ENCODE peak calls at places on chromosomes 13 and 19, in seven cellular contexts. G is neuronal stem cell, H is IMR-90, A is H9, Y is mesendoderm, N is mesenchymal stem cell, L is H1. W is an unnamed sample.

GRCh38 chr13:93108111-93108581 is 118.5 kb upstream of the GPC6 start:
- DNase-seq in A (no peak), Y (no peak), G (no peak), L (no peak), N (peak), H (no peak), W (no peak)

GRCh38 chr19:19752760-19753403 is 20.0 kb upstream of the ZNF14 start:
- DNase-seq in Y (no peak), N (no peak), G (no peak), A (no peak), H (no peak), L (no peak), W (no peak)

GRCh38 chr19:29671393-29672076 is 6.3 kb downstream of the PLEKHF1 start:
- DNase-seq in H (no peak), L (no peak), G (no peak), A (no peak), Y (no peak), N (peak), W (peak)

GRCh38 chr13:70755411-70755810 is 647.2 kb upstream of the KLHL1 start:
- DNase-seq in G (no peak), A (no peak), H (no peak), L (no peak), N (no peak), Y (no peak), W (no peak)

GRCh38 chr19:35267818-35268545 is 780 bp upstream of the USF2 start:
- DNase-seq in L (no peak), H (peak), Y (peak), A (peak), G (peak), N (peak), W (peak)

GRCh38 chr19:3154957-3155736 is 19.3 kb downstream of the GNA15 start:
- DNase-seq in H (peak), N (peak), L (no peak), G (no peak), Y (peak), A (no peak), W (peak)

GRCh38 chr19:16338470-16339360 is 14.1 kb downstream of the KLF2 start:
- DNase-seq in A (no peak), L (no peak), N (peak), Y (peak), H (peak), G (no peak), W (no peak)

GRCh38 chr13:70623260-70623659 is 515.0 kb upstream of the KLHL1 start:
- DNase-seq in Y (no peak), G (no peak), N (peak), L (no peak), H (peak), A (no peak), W (no peak)

GRCh38 chr19:38528213-38528755 is 89.5 kb downstream of the MAP4K1 start:
- DNase-seq in G (no peak), N (no peak), A (no peak), L (no peak), Y (no peak), H (no peak), W (no peak)

GRCh38 chr19:24065865-24066604 is 21.0 kb upstream of the ZNF254 start:
- DNase-seq in N (no peak), Y (no peak), H (no peak), L (no peak), G (no peak), A (no peak), W (peak)

GRCh38 chr19:31064486-31064885 is 284.8 kb downstream of the TSHZ3 start:
- DNase-seq in Y (peak), N (no peak), H (no peak), A (no peak), L (no peak), G (no peak), W (no peak)

GRCh38 chr19:10209305-10209704 is 14.6 kb upstream of the DNMT1 start:
- DNase-seq in G (no peak), N (peak), H (peak), A (no peak), L (no peak), Y (no peak), W (no peak)

GRCh38 chr13:113631341-113632095 is 26.5 kb downstream of the ATP4B start:
- DNase-seq in H (no peak), A (no peak), N (no peak), Y (no peak), L (no peak), G (no peak), W (no peak)

GRCh38 chr13:74904547-74904946 is 577.4 kb downstream of the TBC1D4 start:
- DNase-seq in L (no peak), Y (peak), N (no peak), G (no peak), H (no peak), A (no peak), W (no peak)

GRCh38 chr13:73198888-73199497 is 140.2 kb downstream of the KLF5 start:
- DNase-seq in A (no peak), Y (no peak), L (no peak), N (no peak), H (no peak), G (no peak), W (peak)

GRCh38 chr13:59261928-59262488 is 901.7 kb downstream of the DIAPH3 start:
- DNase-seq in H (peak), N (no peak), G (no peak), Y (peak), L (no peak), A (peak), W (no peak)

GRCh38 chr13:41668130-41668757 is 210.9 kb downstream of the RGCC start:
- DNase-seq in L (peak), N (peak), Y (peak), G (peak), A (peak), H (peak), W (peak)

GRCh38 chr13:100611678-100612492 is 23.3 kb upstream of the GGACT start:
- DNase-seq in N (no peak), G (no peak), A (no peak), Y (no peak), L (no peak), H (no peak), W (no peak)

GRCh38 chr19:51296331-51297093 is 14.9 kb upstream of the IGLON5 start:
- DNase-seq in N (no peak), G (no peak), L (no peak), A (peak), Y (peak), H (no peak), W (no peak)

GRCh38 chr19:17406039-17406886 is 833 bp upstream of the BST2 start:
- DNase-seq in G (no peak), Y (no peak), L (no peak), A (peak), H (no peak), N (peak), W (no peak)

GRCh38 chr19:31214086-31214485 is 135.2 kb downstream of the TSHZ3 start:
- DNase-seq in N (peak), H (peak), G (no peak), L (no peak), Y (peak), A (no peak), W (peak)

GRCh38 chr13:107459430-107459829 is 755.9 kb downstream of the LIG4 start:
- DNase-seq in H (peak), G (no peak), A (no peak), L (no peak), N (peak), Y (no peak), W (no peak)

GRCh38 chr19:34155686-34156085 is 16.6 kb upstream of the LSM14A start:
- DNase-seq in G (no peak), N (peak), Y (no peak), A (no peak), L (no peak), H (peak), W (no peak)

GRCh38 chr13:113848431-113849260 is 15.2 kb downstream of the GAS6 start:
- DNase-seq in G (no peak), A (peak), H (no peak), L (no peak), Y (peak), N (no peak), W (no peak)

GRCh38 chr13:41930154-41930553 is 30.8 kb downstream of the VWA8 start:
- DNase-seq in H (no peak), A (no peak), G (no peak), Y (no peak), L (no peak), N (no peak), W (no peak)

GRCh38 chr13:44448373-44448772 is 74.7 kb downstream of the SERP2 start:
- DNase-seq in G (no peak), H (no peak), N (no peak), L (no peak), A (no peak), Y (no peak), W (no peak)

GRCh38 chr19:13629687-13630357 is 123.5 kb upstream of the CACNA1A start:
- DNase-seq in Y (no peak), H (peak), N (no peak), G (no peak), A (no peak), L (no peak), W (no peak)

GRCh38 chr13:113015826-113016525 is 47.0 kb downstream of the MCF2L start:
- DNase-seq in H (no peak), A (no peak), N (no peak), L (no peak), Y (no peak), G (no peak), W (no peak)

GRCh38 chr19:5220361-5220760 is 120.3 kb downstream of the PTPRS start:
- DNase-seq in L (no peak), N (no peak), H (no peak), A (no peak), Y (no peak), G (no peak), W (no peak)

GRCh38 chr13:36030670-36031331 is 100.4 kb downstream of the DCLK1 start:
- DNase-seq in L (no peak), H (peak), A (no peak), G (no peak), Y (peak), N (no peak), W (no peak)

GRCh38 chr13:98239156-98240076 is 62.3 kb upstream of the RNF113B start:
- DNase-seq in H (no peak), N (no peak), L (peak), A (peak), G (no peak), Y (no peak), W (no peak)

GRCh38 chr19:18167975-18168645 is 5.5 kb upstream of the IFI30 start:
- DNase-seq in G (no peak), A (no peak), N (peak), H (peak), Y (no peak), L (no peak), W (no peak)

GRCh38 chr13:33351324-33351723 is 65.8 kb upstream of the STARD13 start:
- DNase-seq in H (peak), A (no peak), Y (no peak), G (no peak), N (peak), L (no peak), W (no peak)

GRCh38 chr13:82740442-82740841 is 1141.8 kb downstream of the SLITRK1 start:
- DNase-seq in N (no peak), H (no peak), L (no peak), A (no peak), Y (no peak), G (no peak), W (no peak)

GRCh38 chr13:38008636-38009035 is 139.1 kb upstream of the TRPC4 start:
- DNase-seq in H (no peak), A (no peak), L (no peak), Y (no peak), G (no peak), N (peak), W (no peak)

GRCh38 chr13:78595819-78596700 is 7.3 kb downstream of the POU4F1 start:
- DNase-seq in G (peak), N (no peak), Y (peak), H (no peak), A (peak), L (no peak), W (no peak)

GRCh38 chr13:29707876-29708543 is 112.5 kb upstream of the SLC7A1 start:
- DNase-seq in G (peak), N (peak), L (peak), H (peak), A (peak), Y (peak), W (peak)

GRCh38 chr19:16682539-16682938 is 21.6 kb downstream of the TMEM38A start:
- DNase-seq in A (no peak), Y (no peak), G (no peak), N (no peak), L (no peak), H (no peak), W (no peak)

GRCh38 chr13:20425819-20426219 is 99.8 kb downstream of the CRYL1 start:
- DNase-seq in Y (peak), A (no peak), N (no peak), H (no peak), L (no peak), G (no peak), W (peak)
- H3K4me2 ChIP-seq in Y (no peak), A (no peak), N (no peak), H (no peak), L (no peak), G (no peak), W (no peak)

DNA sequence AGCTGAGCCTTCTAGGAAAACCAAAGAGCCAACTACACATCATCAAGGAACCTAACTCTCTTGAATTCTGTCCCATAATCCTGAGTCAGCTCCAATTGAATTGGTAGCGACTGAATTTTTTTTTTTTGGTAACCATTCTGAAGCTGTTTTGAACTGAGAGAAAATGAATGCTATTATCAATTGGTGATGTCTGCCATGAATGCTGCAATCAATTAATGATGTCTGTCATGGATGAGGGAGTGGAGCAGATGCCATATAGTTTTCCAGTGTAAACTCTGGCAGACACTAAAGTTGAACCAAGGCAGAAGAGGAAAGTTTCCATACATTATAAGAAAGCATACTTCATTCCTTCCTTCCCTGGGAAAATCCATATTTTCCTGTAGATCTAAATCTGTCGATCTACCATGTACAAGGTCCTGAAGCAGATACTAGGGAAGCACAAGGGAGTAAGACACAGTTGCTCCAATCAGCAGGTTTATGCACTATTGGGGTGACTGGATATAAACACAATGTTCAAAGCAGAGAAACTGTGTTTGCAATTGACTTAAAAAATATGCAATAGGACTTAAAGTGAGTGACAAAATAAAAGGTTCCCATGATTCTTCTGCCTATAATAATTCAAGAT is 48.8 kb downstream of the MBD3L1 start:
- DNase-seq in N (no peak), L (no peak), Y (no peak), G (no peak), H (no peak), A (no peak), W (no peak)
- H3K4ac ChIP-seq in N (no peak), L (no peak), Y (no peak), G (no peak), H (no peak), A (no peak), W (no peak)

DNA sequence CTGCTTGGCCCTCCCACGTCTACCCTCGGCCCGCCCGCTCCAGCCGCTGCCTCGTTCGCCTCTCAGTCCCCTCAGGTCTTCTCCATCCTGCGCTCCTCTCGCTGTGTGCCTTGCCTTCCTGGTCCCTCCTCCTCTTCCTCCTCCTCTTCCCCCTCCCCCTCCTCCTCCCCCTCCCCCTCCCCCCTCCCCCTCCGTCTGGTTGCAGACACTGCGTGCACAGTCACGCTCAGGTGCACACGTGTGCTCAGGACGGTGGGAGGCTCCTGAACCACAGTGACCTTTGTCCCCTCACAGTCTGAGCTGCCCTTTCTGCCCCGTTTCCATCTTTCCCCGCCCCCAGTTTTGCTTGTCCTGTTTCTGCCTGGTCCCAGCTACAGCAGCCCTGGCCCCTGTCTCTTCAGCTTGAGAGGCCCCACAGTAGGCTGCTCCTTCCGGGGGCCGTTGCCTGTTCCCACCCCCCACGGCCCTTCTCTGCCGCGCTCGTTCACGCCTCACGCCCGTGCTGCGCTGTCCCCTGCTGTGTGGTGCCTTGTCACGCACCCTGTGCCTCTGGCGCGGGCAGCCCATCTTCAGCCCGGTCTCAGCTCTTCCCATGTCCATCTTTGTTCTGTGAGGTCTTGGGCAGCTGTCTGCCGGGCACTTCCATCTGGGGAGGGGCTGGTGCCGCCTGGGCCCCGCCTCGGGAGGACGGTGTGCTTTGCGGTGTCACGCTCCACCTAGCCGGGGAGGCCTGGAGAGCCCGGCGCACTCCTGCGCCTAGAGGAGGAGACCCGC is 13.8 kb upstream of the RPS15 start:
- DNase-seq in A (no peak), N (no peak), G (no peak), L (no peak), Y (no peak), H (no peak), W (no peak)
- H3K4me2 ChIP-seq in A (no peak), N (no peak), G (peak), L (no peak), Y (no peak), H (no peak), W (no peak)

GRCh38 chr13:99332456-99332855 is 25.3 kb upstream of the GPR183 start:
- DNase-seq in H (no peak), Y (no peak), G (no peak), N (no peak), A (no peak), L (no peak), W (no peak)
- H3K4ac ChIP-seq in H (no peak), Y (no peak), G (no peak), N (no peak), A (no peak), L (no peak), W (no peak)

GRCh38 chr13:77298403-77298802 is 28.5 kb downstream of the MYCBP2 start:
- DNase-seq in Y (no peak), H (no peak), L (no peak), N (no peak), G (no peak), A (no peak), W (no peak)

GRCh38 chr13:77305276-77305675 is 21.6 kb downstream of the MYCBP2 start:
- DNase-seq in H (no peak), Y (no peak), L (no peak), G (no peak), N (no peak), A (no peak), W (no peak)

GRCh38 chr13:77300176-77301141 is 26.4 kb downstream of the MYCBP2 start:
- DNase-seq in Y (peak), N (peak), L (no peak), G (no peak), A (no peak), H (peak), W (peak)

GRCh38 chr13:77299587-77299986 is 27.3 kb downstream of the MYCBP2 start:
- DNase-seq in H (no peak), Y (no peak), L (no peak), N (no peak), G (no peak), A (no peak), W (peak)
- H3K4me2 ChIP-seq in H (peak), Y (no peak), L (no peak), N (no peak), G (no peak), A (no peak), W (no peak)

GRCh38 chr13:50715402-50716146 is 127.9 kb downstream of the DLEU7 start:
- DNase-seq in N (no peak), A (no peak), H (no peak), G (no peak), L (no peak), Y (no peak), W (peak)
- H3K4ac ChIP-seq in N (no peak), A (no peak), H (no peak), G (no peak), L (no peak), Y (no peak), W (no peak)

GRCh38 chr19:45733160-45733810 is at the start of gene MEIOSIN:
- DNase-seq in L (no peak), G (no peak), N (no peak), H (no peak), A (no peak), Y (no peak), W (no peak)

GRCh38 chr19:45730389-45731288 is at the start of gene FBXO46:
- DNase-seq in Y (peak), A (peak), L (peak), G (peak), N (peak), H (peak), W (peak)

GRCh38 chr19:45729774-45730388 is 815 bp downstream of the FBXO46 start:
- DNase-seq in A (no peak), Y (peak), L (no peak), G (no peak), H (no peak), N (peak), W (peak)
- H3K4me2 ChIP-seq in A (peak), Y (peak), L (peak), G (peak), H (peak), N (peak), W (peak)

DNA sequence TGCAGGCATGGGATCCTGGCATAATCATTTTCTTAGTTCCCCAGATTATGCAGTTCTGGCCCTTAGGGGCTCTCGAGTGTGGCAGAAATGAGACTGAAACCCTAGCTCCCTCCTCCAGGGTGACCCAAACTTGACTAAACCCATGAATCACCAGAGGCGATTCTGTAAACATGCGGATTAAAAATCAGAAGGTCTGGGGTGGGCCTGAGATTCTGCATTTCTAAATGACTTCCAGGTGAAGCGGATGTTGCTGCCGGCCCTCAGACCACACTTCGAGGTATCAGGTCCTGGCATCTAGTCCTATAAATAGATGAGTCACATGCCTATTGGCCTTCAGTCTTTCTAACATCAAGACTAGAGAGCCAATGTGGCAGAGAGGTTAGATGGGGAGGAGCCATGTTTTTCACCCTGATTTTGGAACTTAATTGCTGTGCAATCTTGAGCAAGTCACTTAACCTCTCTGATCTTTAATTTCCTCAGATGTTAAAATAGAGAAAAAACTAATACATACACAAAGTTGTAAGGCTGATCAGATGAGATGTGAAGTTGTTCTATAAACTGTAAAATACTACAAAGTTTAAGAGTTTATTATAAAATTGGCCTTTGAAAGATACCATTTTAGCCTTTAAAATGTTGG is 431.2 kb downstream of the FOXO1 start:
- DNase-seq in Y (no peak), G (no peak), A (no peak), L (no peak), H (no peak), N (no peak), W (no peak)
- H3K4ac ChIP-seq in Y (no peak), G (no peak), A (no peak), L (no peak), H (no peak), N (no peak), W (no peak)

GRCh38 chr19:46132508-46133100 is 8.1 kb upstream of the IGFL3 start:
- DNase-seq in H (no peak), Y (no peak), L (no peak), G (no peak), N (no peak), A (no peak), W (no peak)
- H3K4me2 ChIP-seq in H (peak), Y (no peak), L (peak), G (no peak), N (peak), A (peak), W (no peak)

W was measured in trophoblast cell.